ENCODE peak calls at places on chromosome 10, in four cellular contexts. A, U, N and W are unnamed samples.

GRCh38 chr10:7407368-7408002 is 3.3 kb downstream of the SFMBT2 start:
- DNase-seq in A (no peak), U (no peak), N (no peak), W (no peak)

GRCh38 chr10:62728479-62728878 is 76.0 kb upstream of the ADO start:
- DNase-seq in A (no peak), U (no peak), N (no peak), W (no peak)

GRCh38 chr10:71646051-71646450 is 73.5 kb downstream of the C10orf105 start:
- DNase-seq in A (no peak), U (no peak), N (no peak), W (no peak)

GRCh38 chr10:122864901-122865300 is 14.5 kb downstream of the FAM24B start:
- DNase-seq in A (no peak), U (no peak), N (no peak), W (no peak)

GRCh38 chr10:1716839-1717238 is 20.5 kb downstream of the ADARB2 start:
- DNase-seq in A (no peak), U (no peak), N (no peak), W (no peak)

GRCh38 chr10:96614515-96614914 is 27.7 kb upstream of the TM9SF3 start:
- DNase-seq in A (no peak), U (no peak), N (no peak), W (no peak)

GRCh38 chr10:72097448-72098300 is 9.3 kb upstream of the SPOCK2 start:
- DNase-seq in A (no peak), U (no peak), N (no peak), W (no peak)

GRCh38 chr10:34906021-34906965 is 91.2 kb upstream of the PARD3 start:
- DNase-seq in A (no peak), U (no peak), N (no peak), W (no peak)

GRCh38 chr10:57362811-57363210 is 904.9 kb downstream of the IPMK start:
- DNase-seq in A (no peak), U (no peak), N (no peak), W (no peak)

GRCh38 chr10:112963835-112964234 is 13.8 kb downstream of the TCF7L2 start:
- DNase-seq in A (no peak), U (no peak), N (no peak), W (no peak)

GRCh38 chr10:100122780-100123179 is 41.1 kb upstream of the CPN1 start:
- DNase-seq in A (no peak), U (no peak), N (no peak), W (no peak)

GRCh38 chr10:114026189-114027040 is 17.3 kb upstream of the ADRB1 start:
- DNase-seq in A (no peak), U (no peak), N (no peak), W (no peak)

GRCh38 chr10:102450124-102450373 is 1.3 kb downstream of the C10orf95 start:
- DNase-seq in A (no peak), U (no peak), N (no peak), W (no peak)

GRCh38 chr10:241451-241850 is 106.2 kb downstream of the ZMYND11 start:
- DNase-seq in A (no peak), U (no peak), N (peak; percentile 37), W (no peak)

GRCh38 chr10:109933984-109934565 is 10.8 kb upstream of the XPNPEP1 start:
- DNase-seq in A (no peak), U (no peak), N (no peak), W (no peak)

GRCh38 chr10:15660990-15661389 is 58.7 kb downstream of the ITGA8 start:
- DNase-seq in A (no peak), U (no peak), N (no peak), W (no peak)

GRCh38 chr10:106076496-106076895 is 1088.0 kb downstream of the SORCS1 start:
- DNase-seq in A (no peak), U (no peak), N (no peak), W (no peak)

GRCh38 chr10:43598447-43598846 is 7.8 kb upstream of the ZNF485 start:
- DNase-seq in A (no peak), U (no peak), N (no peak), W (no peak)

GRCh38 chr10:47152861-47153349 is 147.1 kb upstream of the GDF10 start:
- DNase-seq in A (no peak), U (no peak), N (no peak), W (no peak)

GRCh38 chr10:80487791-80488538 is 33.9 kb downstream of the TSPAN14 start:
- DNase-seq in A (no peak), U (peak; percentile 74), N (no peak), W (no peak)

GRCh38 chr10:116063107-116063506 is 209.9 kb downstream of the GFRA1 start:
- DNase-seq in A (no peak), U (no peak), N (no peak), W (no peak)

GRCh38 chr10:106387063-106387462 is 777.4 kb downstream of the SORCS1 start:
- DNase-seq in A (no peak), U (no peak), N (no peak), W (no peak)

GRCh38 chr10:2188371-2188770 is 451.0 kb upstream of the ADARB2 start:
- DNase-seq in A (no peak), U (no peak), N (no peak), W (no peak)

GRCh38 chr10:22505923-22506685 is 160.8 kb downstream of the SPAG6 start:
- DNase-seq in A (peak; percentile 32), U (no peak), N (no peak), W (no peak)

GRCh38 chr10:8438603-8439002 is 384.1 kb downstream of the GATA3 start:
- DNase-seq in A (no peak), U (no peak), N (no peak), W (no peak)

GRCh38 chr10:120600871-120601644 is 144.0 kb downstream of the PLPP4 start:
- DNase-seq in A (no peak), U (no peak), N (no peak), W (no peak)

GRCh38 chr10:118569241-118569881 is 26.1 kb downstream of the PRLHR start:
- DNase-seq in A (no peak), U (no peak), N (no peak), W (no peak)

GRCh38 chr10:7251696-7252465 is 159.0 kb downstream of the SFMBT2 start:
- DNase-seq in A (no peak), U (no peak), N (no peak), W (no peak)

GRCh38 chr10:17200885-17201164 is 647 bp downstream of the TRDMT1 start:
- DNase-seq in A (no peak), U (no peak), N (peak; percentile 49), W (no peak)

GRCh38 chr10:116109481-116109880 is 163.5 kb downstream of the GFRA1 start:
- DNase-seq in A (no peak), U (no peak), N (no peak), W (no peak)

GRCh38 chr10:73408061-73408460 is 5.8 kb downstream of the ANXA7 start:
- DNase-seq in A (no peak), U (no peak), N (no peak), W (no peak)

GRCh38 chr10:12644380-12645144 is 295.2 kb downstream of the CAMK1D start:
- DNase-seq in A (no peak), U (no peak), N (no peak), W (no peak)

GRCh38 chr10:75841266-75841665 is 409.8 kb downstream of the LRMDA start:
- DNase-seq in A (no peak), U (no peak), N (no peak), W (no peak)

GRCh38 chr10:12905067-12905466 is 96.4 kb downstream of the CCDC3 start:
- DNase-seq in A (no peak), U (no peak), N (no peak), W (no peak)

GRCh38 chr10:49113741-49114141 is 1.6 kb downstream of the VSTM4 start:
- DNase-seq in A (no peak), U (no peak), N (no peak), W (no peak)

GRCh38 chr10:74363727-74364126 is 212.7 kb downstream of the ADK start:
- DNase-seq in A (no peak), U (no peak), N (no peak), W (no peak)